ENCODE peak calls at places on chromosomes 6 and 20, in six cellular contexts. X is endothelial cell of umbilical vein, E is hepatocyte, F is GM12878, N is GM23338, U is mammary epithelial cell. M is an unnamed sample.
A peak's percentile ranks its signal among the peaks of the same experiment; 100 is the strongest.

GRCh38 chr20:884983-885952 is 30.9 kb downstream of the ANGPT4 start:
- DNase-seq in X (peak; percentile 19), E (peak; percentile 72), F (no peak), N (peak; percentile 93), U (peak; percentile 16), M (peak; percentile 10)

GRCh38 chr6:168162366-168162765 is 83.4 kb upstream of the FRMD1 start:
- DNase-seq in X (no peak), E (no peak), F (no peak), N (no peak), U (no peak), M (no peak)

GRCh38 chr20:34337982-34338756 is 24.9 kb upstream of the ITCH start:
- DNase-seq in X (no peak), E (no peak), F (peak; percentile 62), N (no peak), U (no peak), M (no peak)

GRCh38 chr20:22473293-22473692 is 111.1 kb downstream of the FOXA2 start:
- DNase-seq in X (no peak), E (no peak), F (no peak), N (peak; percentile 42), U (no peak), M (no peak)

GRCh38 chr6:107361568-107362270 is 97.6 kb downstream of the PDSS2 start:
- DNase-seq in X (no peak), E (no peak), F (no peak), N (peak; percentile 35), U (peak; percentile 24), M (peak; percentile 85)

GRCh38 chr6:23410439-23410838 is 715.6 kb upstream of the NRSN1 start:
- DNase-seq in X (no peak), E (no peak), F (no peak), N (no peak), U (no peak), M (no peak)

GRCh38 chr20:45433316-45433715 is 17.4 kb downstream of the PIGT start:
- DNase-seq in X (no peak), E (no peak), F (no peak), N (peak; percentile 60), U (peak; percentile 26), M (peak; percentile 56)

GRCh38 chr6:106192824-106193223 is 106.7 kb downstream of the PRDM1 start:
- DNase-seq in X (peak; percentile 14), E (no peak), F (no peak), N (no peak), U (peak; percentile 75), M (peak; percentile 88)

GRCh38 chr20:60298647-60299046 is 340.4 kb downstream of the CDH26 start:
- DNase-seq in X (no peak), E (no peak), F (no peak), N (no peak), U (no peak), M (no peak)

GRCh38 chr6:3157151-3157933 is at the start of gene TUBB2A:
- DNase-seq in X (peak; percentile 72), E (peak; percentile 96), F (no peak), N (peak; percentile 83), U (peak; percentile 80), M (peak; percentile 64)

GRCh38 chr6:3162565-3163247 is 5.4 kb upstream of the TUBB2A start:
- DNase-seq in X (peak; percentile 70), E (peak; percentile 90), F (no peak), N (peak; percentile 89), U (peak; percentile 69), M (peak; percentile 75)

GRCh38 chr6:3163248-3163594 is 5.9 kb upstream of the TUBB2A start:
- DNase-seq in X (peak; percentile 10), E (no peak), F (no peak), N (no peak), U (no peak), M (no peak)

GRCh38 chr6:3162067-3162497 is 4.7 kb upstream of the TUBB2A start:
- DNase-seq in X (no peak), E (peak; percentile 36), F (no peak), N (peak; percentile 26), U (no peak), M (no peak)

DNA sequence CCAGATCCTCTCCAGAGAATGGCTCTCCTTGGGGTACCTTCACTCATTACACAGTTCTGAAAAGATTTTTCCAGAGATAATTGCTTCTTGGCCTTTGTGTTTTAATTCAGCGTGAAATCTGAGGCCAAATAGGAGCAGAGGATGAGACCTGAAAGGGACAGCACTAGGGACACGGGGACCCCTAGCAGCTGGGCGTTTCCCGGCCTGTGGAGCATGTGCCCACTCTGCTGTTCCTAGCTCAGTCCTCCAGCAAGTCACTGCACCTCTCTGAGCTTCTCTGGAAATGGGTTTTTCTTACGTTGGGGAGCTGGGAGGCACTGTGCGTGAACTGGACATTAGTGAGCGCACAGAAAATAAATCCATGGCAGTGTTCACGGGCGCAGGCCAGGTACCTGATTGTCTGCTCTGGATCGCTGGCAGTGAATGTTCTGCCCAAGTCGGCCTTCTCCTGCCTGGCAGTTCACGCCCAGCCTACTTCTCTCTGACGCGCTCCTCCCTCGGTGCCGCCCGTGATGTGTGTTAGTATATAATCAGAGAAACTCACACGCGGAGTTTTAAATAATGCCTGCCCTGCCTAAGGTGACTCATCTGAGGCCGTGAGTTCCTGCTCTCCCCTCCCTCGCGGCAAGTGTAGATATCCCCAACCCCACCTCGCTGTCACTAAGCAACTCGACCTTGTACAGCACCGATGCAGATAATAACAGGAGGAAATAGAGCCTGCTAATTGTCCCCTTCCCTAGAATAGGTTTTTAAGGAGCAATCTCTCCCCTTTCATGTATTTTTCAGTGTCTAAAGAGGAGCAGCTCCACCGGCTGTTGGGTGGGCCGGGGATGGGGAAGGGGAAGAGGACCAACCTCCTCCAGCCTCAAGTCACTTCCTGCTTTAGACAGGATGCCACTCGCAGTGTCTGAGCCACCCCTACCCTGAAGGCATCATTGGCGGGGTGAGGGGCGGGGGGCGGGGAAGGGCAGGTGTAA is 2.7 kb upstream of the TUBB2A start:
- DNase-seq in X (no peak), E (peak; percentile 93), F (no peak), N (peak; percentile 28), U (peak; percentile 71), M (peak; percentile 78)
- H3K4me2 ChIP-seq in X (no peak overlapping the region), E (peak overlapping the region; percentile 67), F (no peak overlapping the region), N (peak overlapping the region; percentile 96), U (no peak overlapping the region), M (peak overlapping the region; percentile 60)

GRCh38 chr20:62401331-62401779 is 5.7 kb downstream of the CABLES2 start:
- DNase-seq in X (no peak), E (no peak), F (no peak), N (peak; percentile 78), U (no peak), M (no peak)
- TF ChIP-seq CTCF in X (peak; percentile 7), E (peak; percentile 9), F (no peak), N (peak; percentile 60), U (peak; percentile 40), M (no peak)

DNA sequence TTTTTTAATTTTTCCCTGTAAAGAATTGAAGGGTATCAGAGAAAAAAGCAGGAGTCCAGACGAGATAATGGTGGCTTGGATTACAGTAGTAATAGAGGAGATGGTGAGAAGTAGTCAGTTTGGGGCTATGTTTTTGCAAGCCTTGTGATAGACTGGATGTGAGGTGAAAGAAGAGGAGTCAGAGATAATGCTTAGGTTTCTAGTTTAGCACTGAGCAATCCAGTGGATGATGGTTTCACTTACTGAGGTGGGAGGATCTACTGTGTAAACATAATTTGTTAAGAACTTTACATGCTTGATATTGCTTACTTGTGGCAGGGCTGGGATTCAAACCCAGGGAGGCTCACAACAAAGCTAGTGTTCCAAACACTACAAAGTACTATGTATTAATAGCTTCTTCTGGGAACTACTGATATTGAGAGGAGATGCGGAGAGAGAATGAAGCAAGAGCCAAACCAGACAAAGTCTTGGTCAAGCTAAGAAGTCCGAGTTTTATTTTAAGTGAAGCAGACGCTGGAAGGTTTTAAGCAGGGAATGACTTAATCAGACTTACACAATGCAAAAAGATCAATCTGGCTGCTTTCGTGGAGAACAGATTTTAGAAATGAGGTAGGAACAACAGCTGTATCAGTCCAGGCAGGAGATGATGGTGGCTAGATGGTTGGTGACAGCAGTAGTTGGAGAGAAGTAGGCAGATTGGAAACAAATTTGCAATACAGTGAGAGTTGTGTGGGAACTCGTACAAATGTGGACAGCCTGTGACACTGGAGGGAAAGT is 58.0 kb downstream of the ZFAND3 start:
- DNase-seq in X (no peak), E (no peak), F (no peak), N (no peak), U (no peak), M (no peak)
- H4K20me1 ChIP-seq in X (peaks cover 27% of the 10 kb centered on the region), E (peaks cover 95% of the 10 kb centered on the region), F (no peaks in the 10 kb centered on the region), N (peaks cover 32% of the 10 kb centered on the region), U (peaks cover 2% of the 10 kb centered on the region), M (peaks cover 96% of the 10 kb centered on the region)

GRCh38 chr20:57507477-57507876 is 17.5 kb downstream of the CTCFL start:
- DNase-seq in X (no peak), E (no peak), F (no peak), N (no peak), U (no peak), M (peak; percentile 38)
- H3K4me2 ChIP-seq in X (no peak overlapping the region), E (no peak overlapping the region), F (no peak overlapping the region), N (no peak overlapping the region), U (no peak overlapping the region), M (no peak overlapping the region)

GRCh38 chr6:32968093-32968769 is at the start of gene BRD2:
- DNase-seq in X (peak; percentile 96), E (peak; percentile 98), F (peak; percentile 93), N (peak; percentile 96), U (peak; percentile 95), M (peak; percentile 85)

GRCh38 chr6:32970413-32971244 is 2.2 kb downstream of the BRD2 start:
- DNase-seq in X (peak; percentile 77), E (peak; percentile 95), F (peak; percentile 61), N (peak; percentile 92), U (peak; percentile 82), M (peak; percentile 83)

GRCh38 chr6:32971245-32971580 is 2.8 kb downstream of the BRD2 start:
- DNase-seq in X (no peak), E (no peak), F (no peak), N (no peak), U (no peak), M (no peak)

GRCh38 chr6:32968770-32969684 is 633 bp downstream of the BRD2 start:
- DNase-seq in X (peak; percentile 71), E (peak; percentile 92), F (no peak), N (peak; percentile 98), U (peak; percentile 86), M (peak; percentile 72)

DNA sequence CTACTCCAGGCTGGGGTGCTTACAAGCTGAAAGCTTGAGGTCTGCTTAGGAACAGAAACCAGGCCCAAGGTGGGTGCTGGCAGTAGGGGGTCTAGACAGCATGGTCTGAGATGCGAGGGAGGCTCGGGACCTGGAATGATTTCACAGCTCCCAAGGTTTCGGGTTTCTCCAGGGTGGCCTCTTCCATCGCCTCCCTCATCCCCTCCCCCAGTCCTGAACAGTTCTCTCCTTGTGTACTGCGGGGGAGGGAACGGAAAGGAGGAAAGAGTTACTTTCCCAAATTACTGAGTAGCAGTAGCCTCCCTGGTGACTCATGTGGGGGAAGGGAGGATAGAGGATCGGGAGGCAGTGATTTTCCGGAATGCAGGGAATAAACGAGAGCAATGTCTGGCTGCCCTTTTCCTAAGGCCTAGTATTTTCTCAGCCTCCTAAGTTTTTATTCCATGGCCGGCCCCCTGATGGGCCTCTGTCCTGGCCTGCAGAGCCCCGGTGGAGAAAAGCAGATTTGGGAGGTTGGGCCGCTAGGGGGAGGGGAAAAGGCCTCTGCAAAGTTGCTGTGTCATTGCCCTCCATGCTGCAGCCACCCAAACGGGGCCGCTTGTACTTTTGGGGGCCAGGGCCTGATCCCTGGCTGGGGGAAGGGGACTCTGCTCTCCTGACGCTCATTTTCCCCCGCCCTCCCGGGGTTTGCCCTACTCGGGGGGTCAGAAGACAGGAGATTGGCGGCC is 1.5 kb downstream of the BRD2 start:
- DNase-seq in X (peak; percentile 81), E (peak; percentile 86), F (no peak), N (peak; percentile 88), U (peak; percentile 96), M (peak; percentile 93)
- TF ChIP-seq CTCF in X (no peak), E (peak; percentile 31), F (peak; percentile 18), N (peak; percentile 26), U (peak; percentile 45), M (no peak)

M was measured in astrocyte.